ENCODE peak calls at places on chromosomes 6 and 20, in nine cellular contexts. X, O, K, D, B, U, T, R and J are unnamed samples.
A peak's percentile ranks its signal among the peaks of the same experiment; 100 is the strongest.

GRCh38 chr6:39892490-39893129 is 41.7 kb downstream of the MOCS1 start:
- DNase-seq in X (no peak), O (no peak), K (peak; percentile 66), D (peak; percentile 87), B (peak; percentile 88), U (no peak), T (no peak), R (no peak), J (no peak)

GRCh38 chr6:54813901-54814300 is 32.7 kb upstream of the FAM83B start:
- DNase-seq in X (no peak), O (no peak), K (no peak), D (no peak), B (no peak), U (no peak), T (no peak), R (no peak), J (no peak)

GRCh38 chr20:53711333-53712211 is 117.9 kb upstream of the ZNF217 start:
- DNase-seq in X (no peak), O (no peak), K (no peak), D (no peak), B (no peak), U (no peak), T (no peak), R (no peak), J (no peak)

GRCh38 chr6:142378138-142378875 is 76.5 kb downstream of the ADGRG6 start:
- DNase-seq in X (no peak), O (no peak), K (no peak), D (peak; percentile 73), B (no peak), U (no peak), T (no peak), R (no peak), J (no peak)

GRCh38 chr20:53408728-53409157 is 184.9 kb downstream of the ZNF217 start:
- DNase-seq in X (no peak), O (no peak), K (no peak), D (no peak), B (no peak), U (no peak), T (no peak), R (no peak), J (no peak)

GRCh38 chr6:31669676-31670075 is at the start of gene LY6G5B:
- DNase-seq in X (no peak), O (no peak), K (no peak), D (no peak), B (no peak), U (no peak), T (no peak), R (no peak), J (no peak)

GRCh38 chr20:45890997-45891983 is at the start of the genes CTSA and NEURL2:
- DNase-seq in X (peak; percentile 61), O (peak; percentile 78), K (peak; percentile 94), D (peak; percentile 93), B (peak; percentile 98), U (peak; percentile 72), T (peak; percentile 79), R (peak; percentile 90), J (peak; percentile 84)

GRCh38 chr6:32085759-32086458 is 23.2 kb downstream of the TNXB start:
- DNase-seq in X (no peak), O (no peak), K (no peak), D (no peak), B (peak; percentile 35), U (no peak), T (no peak), R (no peak), J (no peak)

GRCh38 chr6:137823826-137824501 is 43.1 kb upstream of the TNFAIP3 start:
- DNase-seq in X (peak; percentile 50), O (peak; percentile 47), K (no peak), D (peak; percentile 94), B (no peak), U (peak; percentile 60), T (peak; percentile 89), R (peak; percentile 96), J (peak; percentile 69)

GRCh38 chr6:54876365-54876764 is 29.8 kb downstream of the FAM83B start:
- DNase-seq in X (no peak), O (no peak), K (no peak), D (no peak), B (no peak), U (no peak), T (no peak), R (no peak), J (no peak)